ENCODE peak calls at places on chromosomes 4 and X, in six cellular contexts. S, M, V, G, R and C are unnamed samples. For H3K27me3 and H3K4me1, the result is how much of the 10 kb centered on the place peaks cover.

GRCh38 chrX:56853436-56853835 is 124.4 kb downstream of the NBDY start:
- DNase-seq in S (no peak), V (no peak), R (no peak), M (no peak), G (no peak), C (no peak)

GRCh38 chr4:141913928-141914327 is 277.5 kb downstream of the IL15 start:
- DNase-seq in R (no peak), M (peak), V (no peak), G (no peak), S (peak), C (no peak)

GRCh38 chrX:103404225-103405008 is 28.1 kb downstream of the BEX3 start:
- DNase-seq in G (no peak), R (peak), S (peak), V (peak), M (peak), C (no peak)

GRCh38 chrX:149916745-149917392 is 12.5 kb upstream of the HSFX4 start:
- DNase-seq in S (no peak), M (peak), R (no peak), G (no peak), V (no peak), C (no peak)

GRCh38 chr4:85151786-85152185 is 185.3 kb upstream of the WDFY3 start:
- DNase-seq in M (no peak), V (peak), G (no peak), R (no peak), S (no peak), C (no peak)

GRCh38 chr4:156751486-156751885 is 220.1 kb downstream of the PDGFC start:
- DNase-seq in R (no peak), G (no peak), V (no peak), S (no peak), M (peak), C (no peak)

GRCh38 chr4:47933798-47934197 is 19.4 kb upstream of the NFXL1 start:
- DNase-seq in R (no peak), M (peak), V (peak), G (no peak), S (peak), C (no peak)

GRCh38 chrX:17052776-17053175 is 106.3 kb downstream of the REPS2 start:
- DNase-seq in R (no peak), S (no peak), M (no peak), V (no peak), G (no peak), C (no peak)

GRCh38 chr4:139191373-139191772 is 14.4 kb upstream of the ELF2 start:
- DNase-seq in G (no peak), M (no peak), R (peak), S (no peak), V (peak), C (no peak)

DNA sequence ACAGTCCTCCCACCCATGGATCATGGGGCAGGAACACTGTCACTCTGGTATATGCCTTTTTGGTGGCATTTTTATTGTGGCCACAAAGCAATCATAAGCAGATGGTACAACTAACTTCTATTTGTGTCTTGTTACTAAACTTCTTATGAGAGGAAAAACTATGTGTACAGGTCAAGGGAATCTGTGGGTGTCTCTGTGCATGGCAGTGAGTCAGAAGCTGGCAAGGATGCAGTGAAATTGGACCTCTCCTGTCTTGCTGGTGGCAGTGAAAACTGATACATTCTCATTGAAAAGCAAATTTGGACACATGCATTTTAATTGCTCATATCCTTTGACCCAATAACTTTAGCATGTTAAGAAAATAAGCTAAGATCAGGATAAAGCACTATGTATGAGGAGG is 245.1 kb upstream of the GPC4 start:
- DNase-seq in V (no peak), G (no peak), S (no peak), R (no peak), M (peak), C (no peak)
- H3K27me3 ChIP-seq in V (under half), G (under half), S (under half), R (under half), M (under half), C (under half)

GRCh38 chr4:137541181-137541580 is 8.9 kb upstream of the PCDH18 start:
- DNase-seq in M (no peak), S (no peak), R (no peak), G (no peak), V (peak), C (no peak)
- H3K4me3 ChIP-seq in M (no peak), S (no peak), R (no peak), G (no peak), V (no peak), C (no peak)

GRCh38 chrX:10108288-10108687 is 48.5 kb upstream of the CLCN4 start:
- DNase-seq in V (no peak), G (no peak), M (no peak), R (no peak), S (no peak), C (no peak)
- H3K4me1 ChIP-seq in V (under half), G (under half), M (under half), R (under half), S (under half), C (under half)

DNA sequence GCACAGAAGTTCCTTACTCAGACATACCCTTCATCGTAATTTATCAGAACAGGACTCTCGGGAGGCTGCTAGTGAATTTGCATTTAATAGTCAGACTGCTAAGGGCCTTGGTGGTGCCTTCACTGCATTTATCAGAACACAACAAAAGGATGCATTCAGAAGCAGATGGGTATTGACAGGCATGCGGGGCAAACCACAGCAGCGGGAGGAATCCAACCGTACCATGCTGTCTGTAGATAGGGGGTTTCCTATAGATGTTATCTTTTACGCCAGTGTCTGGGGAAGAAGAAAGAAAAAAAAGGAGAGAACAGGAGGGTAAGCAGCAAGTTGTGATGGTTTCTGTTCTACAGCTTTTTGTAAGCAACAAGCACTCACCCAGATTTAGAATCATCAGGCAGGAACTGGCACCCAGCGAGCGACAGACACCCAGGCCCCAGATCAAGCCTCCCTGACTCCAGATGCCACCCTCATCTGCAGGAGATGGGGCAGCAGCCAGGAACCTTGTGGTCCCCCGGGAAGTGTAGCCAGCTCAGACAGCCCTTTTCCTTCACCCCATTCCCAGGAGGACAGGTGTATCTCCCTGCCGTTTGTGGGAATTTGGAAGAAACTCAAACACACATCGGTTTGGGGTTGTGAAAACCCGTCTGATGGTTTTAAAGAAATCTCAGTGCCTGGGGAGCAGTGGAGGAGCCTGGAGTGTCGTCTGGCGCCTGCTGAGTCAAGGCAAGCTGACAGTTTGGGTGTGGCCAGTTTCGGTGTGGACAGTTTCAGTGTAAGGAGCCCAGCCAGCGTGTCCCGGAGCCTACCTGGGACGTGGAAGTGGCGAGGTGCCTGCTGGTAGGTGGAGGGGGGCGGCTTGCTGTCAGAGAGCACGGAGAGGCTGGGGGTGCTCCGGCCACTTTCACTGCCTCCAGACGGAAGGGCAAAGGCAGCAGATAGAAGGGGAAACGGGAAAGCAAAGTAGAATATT is 80.0 kb upstream of the AFAP1 start:
- DNase-seq in M (no peak), S (no peak), R (peak), G (peak), V (peak), C (no peak)
- H3K27me3 ChIP-seq in M (half or more), S (under half), R (under half), G (under half), V (under half), C (under half)

GRCh38 chrX:1170243-1170642 is 42.2 kb downstream of the CRLF2 start:
- DNase-seq in M (no peak), S (no peak), R (peak), V (no peak), G (no peak), C (no peak)

GRCh38 chrX:1167466-1167865 is 45.0 kb downstream of the CRLF2 start:
- DNase-seq in R (peak), V (peak), S (no peak), G (no peak), M (no peak), C (no peak)

GRCh38 chrX:1167918-1168481 is 44.4 kb downstream of the CRLF2 start:
- DNase-seq in M (no peak), R (peak), V (no peak), S (no peak), G (no peak), C (no peak)

GRCh38 chrX:1169198-1169597 is 43.3 kb downstream of the CRLF2 start:
- DNase-seq in G (no peak), S (no peak), R (no peak), M (no peak), V (no peak), C (no peak)

DNA sequence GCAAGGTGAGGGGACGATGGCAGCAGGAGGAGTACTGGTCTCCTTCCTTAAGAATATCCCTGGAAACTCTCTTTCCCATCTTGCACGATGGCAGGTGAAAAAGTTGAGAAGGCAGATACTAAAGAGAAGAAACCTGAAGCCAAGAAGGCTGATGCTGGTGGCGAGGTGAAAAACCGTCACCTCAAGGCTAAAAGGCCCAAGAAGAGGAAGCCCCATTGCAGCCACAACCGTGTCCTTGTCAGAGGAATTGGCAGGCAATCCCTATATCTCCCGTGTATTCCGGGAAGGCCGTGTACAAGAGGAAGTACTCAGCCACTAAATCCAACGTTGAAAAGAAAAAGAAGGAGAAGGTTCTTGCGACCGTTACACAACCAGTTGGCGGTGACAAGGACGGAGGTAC is 40.0 kb downstream of the CRLF2 start:
- DNase-seq in M (no peak), R (peak), V (no peak), S (no peak), G (no peak), C (no peak)
- H3K4me3 ChIP-seq in M (no peak), R (no peak), V (no peak), S (no peak), G (no peak), C (no peak)

GRCh38 chr4:37719021-37719420 is 32.8 kb upstream of the RELL1 start:
- DNase-seq in M (peak), R (no peak), S (no peak), G (no peak), V (no peak), C (no peak)

GRCh38 chr4:37717575-37717974 is 31.4 kb upstream of the RELL1 start:
- DNase-seq in R (no peak), G (no peak), M (peak), V (no peak), S (no peak), C (no peak)

GRCh38 chr4:37715889-37716402 is 29.8 kb upstream of the RELL1 start:
- DNase-seq in M (peak), R (no peak), V (peak), S (no peak), G (no peak), C (no peak)
- H3K4me1 ChIP-seq in M (under half), R (under half), V (under half), S (under half), G (under half), C (under half)

DNA sequence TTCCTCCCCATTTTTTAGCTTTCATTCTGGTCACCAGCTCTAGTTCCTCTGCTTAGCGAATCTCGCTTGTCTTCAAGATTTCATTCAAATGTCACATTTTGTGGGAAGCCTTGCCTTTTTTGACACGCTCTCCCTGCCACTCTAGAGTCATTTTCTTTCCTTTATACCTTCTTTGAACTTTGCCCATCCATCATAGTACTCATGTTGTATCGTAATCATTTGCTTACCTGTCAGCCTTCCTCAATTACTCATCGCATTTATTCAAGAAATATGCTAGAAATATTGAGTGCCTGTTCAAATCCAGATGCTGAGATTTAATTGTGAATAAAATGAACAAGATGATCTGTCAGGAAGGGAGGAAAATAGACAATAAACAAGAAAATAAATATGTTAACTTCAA is 21.8 kb downstream of the TSPAN7 start:
- DNase-seq in R (no peak), S (no peak), M (no peak), V (no peak), G (no peak), C (no peak)
- H3K27me3 ChIP-seq in R (under half), S (under half), M (under half), V (under half), G (under half), C (under half)

DNA sequence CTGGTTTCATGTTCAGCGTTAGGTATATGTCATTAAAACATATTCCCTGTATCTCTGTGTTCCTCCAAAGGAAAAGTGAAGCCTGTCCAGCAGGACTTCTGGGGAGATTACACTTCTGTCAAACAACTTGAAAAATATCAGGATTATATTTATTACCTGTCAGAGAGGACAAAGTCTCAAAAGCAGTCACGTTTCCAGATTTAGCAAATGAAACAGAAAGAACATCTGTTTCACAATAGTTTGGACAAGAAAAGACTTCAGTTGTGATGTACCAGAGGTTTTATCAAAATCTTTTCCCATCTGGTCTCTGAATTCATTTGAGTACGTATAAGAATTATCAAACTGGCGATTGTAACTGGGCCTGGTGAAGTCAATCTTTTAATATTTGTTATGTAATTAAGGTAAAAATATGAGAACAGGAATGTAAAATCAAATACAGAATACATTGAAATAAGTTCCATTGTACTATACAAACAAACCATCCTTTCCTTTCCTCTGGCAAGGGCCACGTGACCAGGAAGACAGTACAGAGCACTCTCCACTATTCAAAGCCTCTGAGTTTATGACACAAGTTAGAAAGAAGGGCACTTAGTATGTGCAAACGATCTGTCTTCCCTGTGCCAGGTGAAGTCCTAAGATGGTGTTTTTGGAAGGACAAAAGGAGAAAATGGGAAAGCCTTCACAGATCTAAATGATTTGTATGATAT is 3.2 kb downstream of the CASP3 start:
- DNase-seq in V (no peak), M (no peak), R (no peak), S (no peak), G (no peak), C (no peak)
- H3K4me3 ChIP-seq in V (no peak), M (no peak), R (no peak), S (no peak), G (no peak), C (no peak)

GRCh38 chr4:39660045-39660444 is 21.4 kb upstream of the SMIM14 start:
- DNase-seq in M (no peak), G (no peak), V (no peak), R (no peak), S (no peak), C (no peak)

GRCh38 chr4:39657465-39657864 is 18.8 kb upstream of the SMIM14 start:
- DNase-seq in R (no peak), M (no peak), S (no peak), G (no peak), V (no peak), C (no peak)

GRCh38 chr4:39662683-39663082 is 24.0 kb upstream of the SMIM14 start:
- DNase-seq in M (no peak), R (no peak), G (no peak), V (no peak), S (no peak), C (no peak)

GRCh38 chr4:39658756-39659155 is 20.1 kb upstream of the SMIM14 start:
- DNase-seq in G (no peak), V (no peak), M (peak), S (no peak), R (no peak), C (no peak)

GRCh38 chr4:39660757-39661156 is 22.1 kb upstream of the SMIM14 start:
- DNase-seq in S (no peak), G (no peak), R (no peak), M (no peak), V (no peak), C (no peak)
- H3K4me1 ChIP-seq in S (under half), G (under half), R (under half), M (under half), V (under half), C (under half)